ENCODE peak calls at places on chromosomes 4 and X, in seven cellular contexts. One of them, this sample, is unnamed. For H3K4me1 and H3K27me3, the result is how much of the 10 kb centered on the place peaks cover.

GRCh38 chr4:31039382-31039781 is 319.2 kb downstream of the PCDH7 start:
- DNase-seq in HepG2: no peak
- DNase-seq in right lobe of liver: no peak
- DNase-seq in aorta: no peak
- DNase-seq in psoas muscle: no peak
- DNase-seq in spleen: no peak
- DNase-seq in PC-3: no peak
- DNase-seq in this sample: no peak

GRCh38 chrX:69321006-69321655 is 155.9 kb upstream of the PJA1 start:
- DNase-seq in psoas muscle: no peak
- DNase-seq in right lobe of liver: no peak
- DNase-seq in spleen: no peak
- DNase-seq in PC-3: no peak
- DNase-seq in HepG2: no peak
- DNase-seq in aorta: no peak
- DNase-seq in this sample: no peak

GRCh38 chr4:2806392-2807355 is 13.8 kb downstream of the SH3BP2 start:
- DNase-seq in PC-3: no peak
- DNase-seq in psoas muscle: peak
- DNase-seq in aorta: peak
- DNase-seq in HepG2: no peak
- DNase-seq in spleen: peak
- DNase-seq in right lobe of liver: peak
- DNase-seq in this sample: peak

GRCh38 chr4:133154725-133155124 is 5.6 kb downstream of the PCDH10 start:
- DNase-seq in psoas muscle: no peak
- DNase-seq in right lobe of liver: no peak
- DNase-seq in aorta: no peak
- DNase-seq in PC-3: peak
- DNase-seq in HepG2: peak
- DNase-seq in spleen: no peak
- DNase-seq in this sample: no peak

GRCh38 chr4:47368211-47368610 is 95.3 kb downstream of the COMMD8 start:
- DNase-seq in aorta: no peak
- DNase-seq in psoas muscle: no peak
- DNase-seq in right lobe of liver: no peak
- DNase-seq in PC-3: no peak
- DNase-seq in HepG2: no peak
- DNase-seq in spleen: no peak
- DNase-seq in this sample: no peak

GRCh38 chr4:74531952-74532794 is 87.2 kb downstream of the AREG start:
- DNase-seq in psoas muscle: no peak
- DNase-seq in PC-3: peak
- DNase-seq in HepG2: peak
- DNase-seq in aorta: no peak
- DNase-seq in spleen: no peak
- DNase-seq in right lobe of liver: no peak
- DNase-seq in this sample: no peak

GRCh38 chr4:122990891-122991290 is 68.5 kb upstream of the NUDT6 start:
- DNase-seq in right lobe of liver: no peak
- DNase-seq in HepG2: no peak
- DNase-seq in aorta: no peak
- DNase-seq in PC-3: no peak
- DNase-seq in spleen: no peak
- DNase-seq in psoas muscle: no peak
- DNase-seq in this sample: no peak

GRCh38 chr4:165190591-165191212 is 16.7 kb upstream of the KLHL2 start:
- DNase-seq in right lobe of liver: no peak
- DNase-seq in PC-3: no peak
- DNase-seq in HepG2: no peak
- DNase-seq in spleen: no peak
- DNase-seq in psoas muscle: no peak
- DNase-seq in aorta: no peak
- DNase-seq in this sample: no peak

GRCh38 chrX:74931214-74931613 is 6.0 kb upstream of the NEXMIF start:
- DNase-seq in HepG2: no peak
- DNase-seq in aorta: no peak
- DNase-seq in right lobe of liver: no peak
- DNase-seq in PC-3: no peak
- DNase-seq in psoas muscle: no peak
- DNase-seq in spleen: no peak
- DNase-seq in this sample: no peak

GRCh38 chr4:121791481-121791880 is 9.6 kb upstream of the EXOSC9 start:
- DNase-seq in spleen: no peak
- DNase-seq in HepG2: no peak
- DNase-seq in right lobe of liver: no peak
- DNase-seq in psoas muscle: no peak
- DNase-seq in aorta: no peak
- DNase-seq in PC-3: peak
- DNase-seq in this sample: no peak

GRCh38 chrX:1500701-1501624 is 36.0 kb downstream of the P2RY8 start:
- DNase-seq in aorta: no peak
- DNase-seq in HepG2: no peak
- DNase-seq in spleen: peak
- DNase-seq in psoas muscle: no peak
- DNase-seq in PC-3: no peak
- DNase-seq in right lobe of liver: no peak
- DNase-seq in this sample: no peak

GRCh38 chr4:2825184-2825506 is 18.5 kb upstream of the ADD1 start:
- DNase-seq in spleen: no peak
- DNase-seq in right lobe of liver: peak
- DNase-seq in aorta: no peak
- DNase-seq in psoas muscle: no peak
- DNase-seq in PC-3: no peak
- DNase-seq in HepG2: no peak
- DNase-seq in this sample: peak

GRCh38 chr4:17097369-17097768 is 198.9 kb upstream of the LDB2 start:
- DNase-seq in spleen: no peak
- DNase-seq in aorta: no peak
- DNase-seq in HepG2: no peak
- DNase-seq in PC-3: no peak
- DNase-seq in psoas muscle: no peak
- DNase-seq in right lobe of liver: no peak
- DNase-seq in this sample: no peak
- H3K4me1 ChIP-seq in spleen: under half
- H3K4me1 ChIP-seq in aorta: under half
- H3K4me1 ChIP-seq in HepG2: under half
- H3K4me1 ChIP-seq in PC-3: under half
- H3K4me1 ChIP-seq in psoas muscle: under half
- H3K4me1 ChIP-seq in right lobe of liver: under half
- H3K4me1 ChIP-seq in this sample: under half

DNA sequence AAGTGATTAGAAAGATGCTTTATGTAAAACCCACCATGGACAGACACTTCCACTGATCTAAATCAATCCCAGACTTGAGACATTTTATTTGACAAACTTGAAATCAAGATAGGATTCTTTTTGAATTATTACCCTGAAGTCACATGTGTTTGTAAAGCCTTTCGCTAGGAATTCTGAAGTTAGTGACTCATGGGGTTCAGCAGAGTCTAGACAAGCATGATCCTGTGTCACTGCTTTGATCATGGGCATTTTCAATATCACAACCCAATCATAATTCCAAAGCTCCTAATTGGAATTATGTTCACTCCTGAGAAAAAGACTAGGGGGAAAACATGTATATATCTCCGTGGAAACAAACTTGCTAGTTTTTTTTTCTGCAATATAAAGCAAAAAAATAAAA is 67.5 kb upstream of the BMP3 start:
- DNase-seq in HepG2: no peak
- DNase-seq in psoas muscle: no peak
- DNase-seq in PC-3: peak
- DNase-seq in spleen: no peak
- DNase-seq in aorta: no peak
- DNase-seq in right lobe of liver: no peak
- DNase-seq in this sample: no peak
- H3K27ac ChIP-seq in HepG2: no peak
- H3K27ac ChIP-seq in psoas muscle: no peak
- H3K27ac ChIP-seq in PC-3: no peak
- H3K27ac ChIP-seq in spleen: no peak
- H3K27ac ChIP-seq in aorta: no peak
- H3K27ac ChIP-seq in right lobe of liver: no peak
- H3K27ac ChIP-seq in this sample: no peak

DNA sequence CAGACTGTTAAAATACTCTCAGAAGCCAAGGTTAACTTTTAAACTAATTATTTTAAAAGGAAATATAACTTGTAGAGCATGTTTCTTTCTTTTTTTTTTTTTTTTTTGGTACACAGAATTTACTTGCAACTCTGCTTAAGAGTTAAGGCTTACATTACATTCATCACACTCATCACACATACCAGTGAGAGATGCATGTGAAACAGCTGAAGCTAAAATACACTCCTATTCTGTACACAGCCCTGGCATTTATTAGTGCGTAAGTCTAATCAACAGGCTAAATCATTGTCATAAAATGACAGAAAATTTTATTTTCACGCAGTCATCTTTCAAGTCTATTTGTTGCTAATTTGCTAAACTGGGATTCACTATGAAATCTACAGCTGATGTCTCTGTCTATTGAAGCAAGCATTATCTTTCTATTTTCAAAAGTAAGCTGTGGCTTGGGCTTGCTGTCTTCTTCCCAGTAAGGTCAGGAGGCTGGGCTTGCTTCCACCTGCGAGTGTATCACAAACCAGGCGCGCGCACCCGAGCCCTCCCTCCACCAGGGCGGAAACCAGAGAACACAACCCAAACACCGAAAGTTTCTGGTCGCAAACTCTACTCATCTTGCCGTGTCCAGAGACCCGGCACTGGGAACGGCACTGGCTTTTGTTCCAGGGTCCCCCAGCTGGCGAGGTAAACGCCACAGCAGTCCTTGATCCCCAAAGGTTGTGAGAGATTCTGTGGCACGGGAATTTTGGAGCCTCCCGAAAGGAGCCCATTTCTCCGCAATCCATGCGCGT is 3.9 kb downstream of the MAML3 start:
- DNase-seq in HepG2: no peak
- DNase-seq in right lobe of liver: peak
- DNase-seq in PC-3: peak
- DNase-seq in psoas muscle: peak
- DNase-seq in spleen: peak
- DNase-seq in aorta: peak
- DNase-seq in this sample: peak
- H3K27me3 ChIP-seq in HepG2: under half
- H3K27me3 ChIP-seq in right lobe of liver: under half
- H3K27me3 ChIP-seq in PC-3: under half
- H3K27me3 ChIP-seq in psoas muscle: under half
- H3K27me3 ChIP-seq in spleen: under half
- H3K27me3 ChIP-seq in aorta: under half
- H3K27me3 ChIP-seq in this sample: under half

DNA sequence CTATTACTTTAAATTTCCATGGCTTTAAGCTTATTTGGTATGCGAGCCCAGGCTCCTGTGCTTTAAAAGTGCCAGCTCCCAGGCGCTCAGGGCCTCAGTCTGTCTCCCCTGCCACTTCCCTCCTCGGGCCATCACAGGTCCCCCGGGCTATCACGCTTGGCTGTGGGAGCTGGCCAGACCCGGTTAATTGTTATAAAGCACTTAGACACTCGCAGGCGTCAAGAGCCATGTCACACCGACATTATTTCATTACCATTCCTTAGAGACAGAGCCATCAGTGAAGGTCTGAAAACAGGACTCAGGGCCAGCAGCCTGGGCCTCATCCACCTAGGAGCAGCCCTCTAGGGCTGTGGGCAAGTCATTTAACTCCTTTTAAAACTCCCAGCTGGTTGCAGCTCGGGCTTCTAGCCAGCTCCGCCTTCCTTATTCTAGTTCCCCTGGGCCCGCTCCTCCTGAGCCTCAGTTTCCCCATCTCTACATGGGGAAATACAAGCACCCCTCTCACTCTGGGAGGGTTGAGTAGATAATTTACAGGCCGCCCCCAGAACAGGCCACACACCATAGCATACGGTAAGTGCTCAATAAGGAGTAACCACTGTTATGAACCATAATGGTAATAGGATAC is 99.0 kb downstream of the HMX1 start:
- DNase-seq in aorta: peak
- DNase-seq in right lobe of liver: peak
- DNase-seq in HepG2: no peak
- DNase-seq in psoas muscle: no peak
- DNase-seq in spleen: peak
- DNase-seq in PC-3: no peak
- DNase-seq in this sample: no peak
- H3K4me1 ChIP-seq in aorta: under half
- H3K4me1 ChIP-seq in right lobe of liver: under half
- H3K4me1 ChIP-seq in HepG2: under half
- H3K4me1 ChIP-seq in psoas muscle: under half
- H3K4me1 ChIP-seq in spleen: under half
- H3K4me1 ChIP-seq in PC-3: under half
- H3K4me1 ChIP-seq in this sample: under half

GRCh38 chr4:168656946-168657473 is 160.2 kb downstream of the PALLD start:
- DNase-seq in spleen: no peak
- DNase-seq in HepG2: no peak
- DNase-seq in right lobe of liver: no peak
- DNase-seq in aorta: no peak
- DNase-seq in PC-3: no peak
- DNase-seq in psoas muscle: no peak
- DNase-seq in this sample: no peak

GRCh38 chr4:168652818-168653217 is 156.0 kb downstream of the PALLD start:
- DNase-seq in psoas muscle: no peak
- DNase-seq in right lobe of liver: no peak
- DNase-seq in HepG2: no peak
- DNase-seq in PC-3: no peak
- DNase-seq in spleen: no peak
- DNase-seq in aorta: no peak
- DNase-seq in this sample: no peak

GRCh38 chr4:168655182-168655581 is 158.3 kb downstream of the PALLD start:
- DNase-seq in PC-3: no peak
- DNase-seq in aorta: no peak
- DNase-seq in HepG2: no peak
- DNase-seq in psoas muscle: no peak
- DNase-seq in spleen: no peak
- DNase-seq in right lobe of liver: no peak
- DNase-seq in this sample: no peak

GRCh38 chr4:168654206-168655174 is 157.6 kb downstream of the PALLD start:
- DNase-seq in spleen: no peak
- DNase-seq in HepG2: no peak
- DNase-seq in right lobe of liver: no peak
- DNase-seq in psoas muscle: no peak
- DNase-seq in PC-3: peak
- DNase-seq in aorta: no peak
- DNase-seq in this sample: no peak

DNA sequence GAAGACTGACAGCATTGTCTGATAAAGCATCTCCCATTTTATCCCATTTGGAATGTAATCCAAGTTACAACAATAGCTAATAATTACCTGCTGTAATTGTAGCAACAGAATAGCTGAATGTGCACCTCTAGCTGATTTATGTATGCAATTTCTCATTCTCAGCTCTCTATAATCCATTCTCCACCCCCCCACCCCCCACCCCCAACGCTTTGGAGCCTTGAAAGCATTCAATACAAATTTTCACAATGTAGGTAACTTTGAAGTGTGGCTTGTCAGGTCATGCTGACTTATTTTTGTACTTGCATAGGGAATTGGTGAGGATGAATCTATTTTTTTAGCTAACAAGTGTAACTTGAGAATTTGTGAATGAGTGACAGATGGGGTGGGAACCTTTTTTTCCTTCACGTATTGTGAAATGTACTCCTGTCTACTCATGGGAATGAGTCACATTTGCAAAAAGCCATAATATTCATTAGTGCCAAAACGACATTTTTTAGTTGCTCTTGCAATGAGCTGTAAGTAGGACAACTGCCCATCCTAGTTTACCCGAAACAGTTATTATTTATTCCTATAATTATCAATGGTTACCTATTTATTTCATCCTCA is 159.3 kb downstream of the PALLD start:
- DNase-seq in PC-3: peak
- DNase-seq in psoas muscle: no peak
- DNase-seq in aorta: no peak
- DNase-seq in spleen: no peak
- DNase-seq in right lobe of liver: no peak
- DNase-seq in HepG2: no peak
- DNase-seq in this sample: no peak
- H3K27ac ChIP-seq in PC-3: peak
- H3K27ac ChIP-seq in psoas muscle: peak
- H3K27ac ChIP-seq in aorta: no peak
- H3K27ac ChIP-seq in spleen: no peak
- H3K27ac ChIP-seq in right lobe of liver: no peak
- H3K27ac ChIP-seq in HepG2: no peak
- H3K27ac ChIP-seq in this sample: no peak

This sample was measured in right cardiac atrium.